ENCODE peak calls at places on chromosomes 13 and 19, in six cellular contexts. V, F, E, Z, K and Q are unnamed samples.

GRCh38 chr19:43765109-43765876 is 10.5 kb upstream of the SMG9 start:
- DNase-seq in V (peak), F (no peak), E (peak), Z (peak), K (no peak), Q (no peak)

GRCh38 chr13:44414771-44415170 is 41.1 kb downstream of the SERP2 start:
- DNase-seq in V (no peak), F (no peak), E (no peak), Z (no peak), K (no peak), Q (no peak)

GRCh38 chr13:28750187-28751045 is 31.6 kb upstream of the SLC46A3 start:
- DNase-seq in V (peak), F (no peak), E (no peak), Z (no peak), K (no peak), Q (peak)

GRCh38 chr13:48155850-48156249 is 60.9 kb upstream of the MED4 start:
- DNase-seq in V (peak), F (no peak), E (no peak), Z (peak), K (no peak), Q (peak)

GRCh38 chr19:10137751-10138682 is 18.3 kb upstream of the EIF3G start:
- DNase-seq in V (no peak), F (no peak), E (no peak), Z (no peak), K (no peak), Q (no peak)

GRCh38 chr19:41802770-41803169 is 6.4 kb downstream of the CEACAM3 start:
- DNase-seq in V (no peak), F (no peak), E (no peak), Z (no peak), K (no peak), Q (no peak)

GRCh38 chr13:84479656-84480055 is 597.4 kb upstream of the SLITRK1 start:
- DNase-seq in V (no peak), F (no peak), E (no peak), Z (no peak), K (no peak), Q (no peak)

GRCh38 chr13:44416297-44416696 is 42.7 kb downstream of the SERP2 start:
- DNase-seq in V (peak), F (no peak), E (no peak), Z (no peak), K (no peak), Q (no peak)

GRCh38 chr19:54063350-54064078 is at the start of gene VSTM1:
- DNase-seq in V (no peak), F (no peak), E (no peak), Z (no peak), K (no peak), Q (no peak)

GRCh38 chr13:102045713-102046112 is 356.1 kb downstream of the FGF14 start:
- DNase-seq in V (no peak), F (no peak), E (no peak), Z (no peak), K (peak), Q (no peak)

GRCh38 chr19:58261600-58261967 is 17.2 kb upstream of the ZNF8 start:
- DNase-seq in V (no peak), F (no peak), E (no peak), Z (no peak), K (no peak), Q (peak)

GRCh38 chr13:94726425-94726824 is 14.1 kb upstream of the SOX21 start:
- DNase-seq in V (no peak), F (no peak), E (no peak), Z (no peak), K (no peak), Q (no peak)

GRCh38 chr19:8973501-8974091 is 36.6 kb downstream of the MUC16 start:
- DNase-seq in V (peak), F (no peak), E (no peak), Z (no peak), K (no peak), Q (no peak)

GRCh38 chr19:20660473-20660872 is 898 bp downstream of the ZNF626 start:
- DNase-seq in V (no peak), F (peak), E (no peak), Z (no peak), K (no peak), Q (no peak)

GRCh38 chr19:33473644-33474305 is 47.8 kb downstream of the PEPD start:
- DNase-seq in V (peak), F (no peak), E (no peak), Z (no peak), K (no peak), Q (no peak)

GRCh38 chr19:1281895-1282287 is 3.8 kb upstream of the EFNA2 start:
- DNase-seq in V (no peak), F (no peak), E (no peak), Z (no peak), K (no peak), Q (no peak)

GRCh38 chr13:28147489-28147888 is 9.1 kb downstream of the PAN3 start:
- DNase-seq in V (no peak), F (no peak), E (no peak), Z (no peak), K (no peak), Q (no peak)

GRCh38 chr19:49938662-49939061 is 9.4 kb upstream of the NUP62 start:
- DNase-seq in V (no peak), F (no peak), E (no peak), Z (no peak), K (no peak), Q (no peak)

GRCh38 chr19:33220115-33220514 is 5.5 kb downstream of the SLC7A10 start:
- DNase-seq in V (no peak), F (no peak), E (no peak), Z (no peak), K (no peak), Q (no peak)

GRCh38 chr19:38647368-38647965 is at the start of gene ACTN4:
- DNase-seq in V (peak), F (peak), E (peak), Z (peak), K (peak), Q (peak)

GRCh38 chr13:79807554-79807953 is 326.6 kb downstream of the NDFIP2 start:
- DNase-seq in V (no peak), F (no peak), E (no peak), Z (no peak), K (no peak), Q (no peak)

GRCh38 chr13:29571876-29572570 is 23.5 kb downstream of the SLC7A1 start:
- DNase-seq in V (no peak), F (no peak), E (no peak), Z (no peak), K (no peak), Q (no peak)

GRCh38 chr19:38878575-38879399 is 712 bp upstream of the RINL start:
- DNase-seq in V (no peak), F (no peak), E (no peak), Z (no peak), K (no peak), Q (no peak)

GRCh38 chr19:32599736-32600157 is 18.8 kb downstream of the PDCD5 start:
- DNase-seq in V (peak), F (no peak), E (peak), Z (peak), K (peak), Q (peak)

GRCh38 chr13:102680842-102681725 is 13.8 kb downstream of the METTL21C start:
- DNase-seq in V (peak), F (no peak), E (no peak), Z (no peak), K (no peak), Q (no peak)

GRCh38 chr13:29923554-29924481 is 73.4 kb upstream of the UBL3 start:
- DNase-seq in V (peak), F (peak), E (peak), Z (peak), K (peak), Q (peak)

GRCh38 chr13:95787356-95788099 is 110.6 kb downstream of the DNAJC3 start:
- DNase-seq in V (no peak), F (no peak), E (no peak), Z (no peak), K (no peak), Q (no peak)